ENCODE peak calls at places on chromosomes 2 and 18, in six cellular contexts. Y is suprapubic skin, Z is mucosa of descending colon, X is tibial artery, I is adrenal gland, D is hepatocyte. B is an unnamed sample.

GRCh38 chr2:19949071-19949470 is 40.8 kb downstream of the WDR35 start:
- DNase-seq in I (no peak), D (no peak), Y (no peak), Z (no peak), X (no peak), B (no peak)

GRCh38 chr2:21683838-21684237 is 560.1 kb downstream of the TDRD15 start:
- DNase-seq in X (no peak), Y (no peak), D (no peak), I (no peak), Z (no peak), B (no peak)

GRCh38 chr2:17309741-17310339 is 208.4 kb downstream of the RAD51AP2 start:
- DNase-seq in Z (peak), Y (no peak), I (peak), X (no peak), D (peak), B (no peak)

GRCh38 chr2:218284106-218284811 is 8.0 kb downstream of the TMBIM1 start:
- DNase-seq in Y (no peak), I (peak), X (peak), D (peak), Z (no peak), B (no peak)

GRCh38 chr2:11771971-11772615 is 25.7 kb downstream of the LPIN1 start:
- DNase-seq in D (no peak), X (no peak), Z (no peak), Y (no peak), I (no peak), B (no peak)

GRCh38 chr2:1964659-1965058 is 220.3 kb upstream of the PXDN start:
- DNase-seq in Y (no peak), I (no peak), Z (no peak), D (no peak), X (no peak), B (no peak)

GRCh38 chr18:10797882-10798281 is 272.1 kb downstream of the NAPG start:
- DNase-seq in Z (no peak), X (no peak), Y (no peak), I (no peak), D (no peak), B (no peak)

GRCh38 chr2:182924311-182924710 is 57.9 kb upstream of the FRZB start:
- DNase-seq in D (no peak), Z (no peak), Y (no peak), I (no peak), X (no peak), B (no peak)

GRCh38 chr2:30653847-30654246 is 153.4 kb downstream of the CAPN13 start:
- DNase-seq in I (no peak), D (no peak), X (peak), Z (no peak), Y (no peak), B (no peak)

GRCh38 chr2:215609089-215610032 is 173.5 kb upstream of the FN1 start:
- DNase-seq in X (no peak), I (no peak), Z (no peak), Y (no peak), D (peak), B (no peak)

GRCh38 chr2:54809814-54810213 is 86.4 kb downstream of the EML6 start:
- DNase-seq in Z (no peak), X (no peak), I (no peak), Y (no peak), D (no peak), B (no peak)

GRCh38 chr18:44793685-44794084 is 113.0 kb downstream of the SETBP1 start:
- DNase-seq in Y (no peak), D (no peak), I (no peak), Z (no peak), X (no peak), B (no peak)

GRCh38 chr2:130827502-130828251 is 9.0 kb upstream of the ARHGEF4 start:
- DNase-seq in I (no peak), X (no peak), Z (no peak), D (no peak), Y (no peak), B (no peak)

GRCh38 chr2:10283106-10284062 is 19.3 kb upstream of the HPCAL1 start:
- DNase-seq in X (no peak), Z (no peak), Y (no peak), D (peak), I (peak), B (peak)

GRCh38 chr2:145638675-145639074 is 1118.8 kb upstream of the ZEB2 start:
- DNase-seq in Z (no peak), D (no peak), I (no peak), Y (no peak), X (no peak), B (no peak)

GRCh38 chr2:226208726-226209125 is 590.9 kb downstream of the IRS1 start:
- DNase-seq in D (no peak), X (no peak), Z (no peak), I (no peak), Y (no peak), B (no peak)

GRCh38 chr2:72917138-72917874 is at the start of gene EMX1:
- DNase-seq in Z (peak), Y (peak), D (peak), X (no peak), I (peak), B (peak)

GRCh38 chr2:132270255-132270654 is 108.5 kb upstream of the ANKRD30BL start:
- DNase-seq in X (no peak), D (no peak), Y (no peak), Z (no peak), I (no peak), B (no peak)

GRCh38 chr2:112151701-112152440 is 13.7 kb downstream of the FBLN7 start:
- DNase-seq in X (no peak), D (no peak), I (peak), Y (no peak), Z (no peak), B (no peak)

GRCh38 chr18:69387181-69387580 is 13.5 kb upstream of the DOK6 start:
- DNase-seq in Z (no peak), X (no peak), I (no peak), D (no peak), Y (no peak), B (no peak)

GRCh38 chr2:128310761-128311160 is 7.9 kb downstream of the HS6ST1 start:
- DNase-seq in X (peak), Y (peak), D (no peak), Z (no peak), I (no peak), B (no peak)

GRCh38 chr2:174535757-174536703 is 49.2 kb upstream of the GPR155 start:
- DNase-seq in D (peak), Z (no peak), X (no peak), I (no peak), Y (no peak), B (no peak)

GRCh38 chr2:5898667-5899066 is 206.5 kb downstream of the SOX11 start:
- DNase-seq in Z (no peak), D (no peak), X (no peak), I (no peak), Y (no peak), B (no peak)

GRCh38 chr2:159744363-159744762 is 32.1 kb downstream of the MARCHF7 start:
- DNase-seq in I (no peak), D (no peak), X (no peak), Z (no peak), Y (no peak), B (no peak)

GRCh38 chr18:56812674-56813073 is 161.5 kb downstream of the WDR7 start:
- DNase-seq in I (no peak), Z (no peak), Y (no peak), X (no peak), D (no peak), B (no peak)

GRCh38 chr2:69205076-69205475 is 182.0 kb downstream of the GFPT1 start:
- DNase-seq in Z (no peak), X (no peak), D (no peak), Y (no peak), I (peak), B (no peak)

GRCh38 chr2:68303033-68303901 is 16.5 kb downstream of the CNRIP1 start:
- DNase-seq in X (no peak), Y (no peak), D (no peak), Z (no peak), I (no peak), B (no peak)

GRCh38 chr18:9534844-9535243 is 59.5 kb downstream of the RALBP1 start:
- DNase-seq in X (no peak), Y (no peak), I (no peak), Z (no peak), D (no peak), B (no peak)

GRCh38 chr18:77101410-77102245 is 31.0 kb downstream of the MBP start:
- DNase-seq in Z (peak), Y (peak), D (peak), X (peak), I (peak), B (no peak)

GRCh38 chr2:67337903-67338302 is 59.2 kb upstream of the ETAA1 start:
- DNase-seq in X (no peak), Y (no peak), D (no peak), Z (no peak), I (no peak), B (no peak)

GRCh38 chr2:108417254-108417653 is 31.8 kb upstream of the GCC2 start:
- DNase-seq in I (no peak), Y (no peak), Z (peak), X (no peak), D (no peak), B (no peak)

GRCh38 chr2:155357172-155357571 is 658.7 kb downstream of the KCNJ3 start:
- DNase-seq in Y (no peak), Z (no peak), X (no peak), D (no peak), I (no peak), B (no peak)

GRCh38 chr2:9752441-9753275 is 90.6 kb upstream of the TAF1B start:
- DNase-seq in D (no peak), X (no peak), Y (no peak), I (no peak), Z (peak), B (no peak)

GRCh38 chr2:240538031-240538780 is 19.6 kb downstream of the ANKMY1 start:
- DNase-seq in I (no peak), D (no peak), Z (no peak), X (no peak), Y (no peak), B (no peak)

GRCh38 chr2:47785986-47786385 is 3.0 kb downstream of the MSH6 start:
- DNase-seq in D (no peak), Z (no peak), Y (no peak), I (no peak), X (no peak), B (no peak)

GRCh38 chr2:130869441-130870160 is 32.9 kb downstream of the ARHGEF4 start:
- DNase-seq in X (no peak), Z (no peak), I (no peak), Y (peak), D (no peak), B (peak)

GRCh38 chr18:8162797-8163196 is 446.4 kb upstream of the RAB12 start:
- DNase-seq in I (no peak), D (peak), X (no peak), Y (no peak), Z (no peak), B (no peak)

GRCh38 chr2:223865124-223865523 is 27.7 kb upstream of the AP1S3 start:
- DNase-seq in D (no peak), I (no peak), Z (no peak), X (no peak), Y (no peak), B (no peak)

DNA sequence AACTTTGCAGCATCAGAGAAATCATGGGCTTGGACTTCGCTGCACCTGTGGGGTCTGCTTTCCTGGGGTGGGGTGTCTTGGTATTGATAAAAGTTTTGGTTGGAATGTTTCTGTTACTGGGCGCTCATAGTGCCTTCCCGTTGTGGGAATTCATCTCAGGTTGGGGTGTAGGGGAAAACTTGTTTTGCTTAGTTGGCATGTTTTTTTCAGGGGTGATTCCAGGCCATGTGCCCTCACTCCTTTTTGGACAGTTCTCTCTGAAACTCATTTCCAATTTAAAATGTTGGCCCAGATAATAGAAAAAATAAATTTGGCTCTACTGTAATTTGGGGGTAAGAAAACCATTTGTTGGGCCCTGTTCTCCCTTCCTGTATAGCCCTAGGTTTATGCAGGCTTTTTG is 1.5 kb downstream of the LTBP1 start:
- DNase-seq in Z (no peak), D (no peak), I (no peak), X (no peak), Y (no peak), B (no peak)
- H3K4me3 ChIP-seq in Z (no peak), D (peak), I (no peak), X (peak), Y (peak), B (peak)

GRCh38 chr2:63018439-63018838 is 32.2 kb upstream of the OTX1 start:
- DNase-seq in Y (no peak), D (no peak), X (no peak), I (no peak), Z (no peak), B (no peak)

GRCh38 chr2:63029058-63029457 is 21.6 kb upstream of the OTX1 start:
- DNase-seq in X (no peak), Y (no peak), D (no peak), Z (no peak), I (no peak), B (no peak)

GRCh38 chr2:63027220-63027619 is 23.4 kb upstream of the OTX1 start:
- DNase-seq in X (no peak), Y (no peak), I (no peak), D (no peak), Z (no peak), B (no peak)

DNA sequence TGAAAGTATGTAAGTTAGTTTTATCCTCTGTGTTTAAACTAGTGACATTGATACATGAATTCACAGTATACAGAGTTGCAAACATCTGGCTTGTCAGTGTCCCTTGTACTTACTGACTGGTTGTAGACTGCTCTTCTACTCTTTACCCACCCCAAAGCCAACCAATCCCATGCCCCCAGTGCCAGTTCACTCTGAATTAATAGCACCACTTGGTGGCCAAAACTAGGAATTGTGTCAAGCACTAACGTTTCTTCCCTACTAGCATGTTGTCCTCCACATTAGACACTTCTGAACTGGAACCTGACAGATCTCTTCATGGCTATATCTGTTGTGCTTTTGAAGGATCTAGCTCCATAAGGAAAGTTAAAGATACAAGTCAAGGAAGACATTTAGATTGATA is 27.2 kb upstream of the OTX1 start:
- DNase-seq in D (peak), X (no peak), Z (no peak), I (no peak), Y (no peak), B (no peak)
- TF ChIP-seq CTCF in D (peak), X (no peak), Z (no peak), I (peak), Y (no peak), B (no peak)

DNA sequence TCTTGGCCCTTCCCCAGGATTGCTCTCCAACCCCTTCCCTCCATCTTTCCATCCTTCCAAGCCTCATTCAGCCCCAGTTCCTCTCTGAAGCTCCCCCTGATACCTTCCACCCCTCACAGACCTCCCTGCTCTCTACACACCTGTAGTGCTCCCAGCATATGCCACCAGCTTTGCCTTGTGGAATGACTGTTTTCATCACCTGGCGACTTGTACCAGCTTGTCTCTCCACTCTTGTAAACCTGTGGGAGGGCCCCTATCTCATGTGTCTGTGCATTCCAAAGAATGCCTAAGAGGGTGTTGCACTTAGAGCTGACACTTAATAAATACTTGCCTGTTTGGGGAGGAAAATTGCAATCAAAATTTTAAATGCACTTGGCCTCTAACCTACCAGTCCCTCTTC is 198.7 kb downstream of the BCL11A start:
- DNase-seq in Y (no peak), D (no peak), Z (no peak), X (no peak), I (no peak), B (no peak)
- H3K4me3 ChIP-seq in Y (peak), D (no peak), Z (no peak), X (no peak), I (no peak), B (no peak)

DNA sequence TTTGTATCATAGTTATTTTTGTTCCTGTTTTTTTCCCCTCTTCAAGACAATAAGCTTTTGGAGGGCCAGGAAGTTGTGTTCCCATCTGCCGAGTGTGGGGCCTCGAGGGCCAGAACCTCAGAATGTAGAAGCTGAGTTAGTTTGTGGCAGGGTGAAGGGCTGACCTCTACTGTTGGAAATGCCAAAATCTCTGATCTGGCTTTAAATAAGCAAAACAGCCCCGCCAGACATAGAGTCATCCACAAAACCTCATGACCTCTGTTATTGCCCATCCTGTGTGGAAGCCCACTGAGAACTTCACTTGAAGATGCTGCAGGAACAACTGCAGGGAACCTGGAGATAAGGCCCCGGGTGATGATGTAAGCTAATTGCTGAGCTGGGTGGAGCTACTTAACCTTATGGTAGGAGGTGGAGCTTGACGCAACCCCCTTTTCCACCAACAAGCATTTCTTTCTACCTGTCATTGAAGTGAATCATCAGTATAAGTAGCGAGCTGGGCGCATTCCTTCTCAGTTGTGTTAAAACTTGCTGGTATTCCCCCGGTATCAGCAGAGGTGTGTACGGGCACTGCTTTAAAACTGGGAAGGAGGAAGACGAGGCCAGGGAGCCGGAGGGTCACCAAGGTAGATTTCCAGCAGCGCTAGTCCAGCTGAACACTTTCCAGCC is 177.2 kb downstream of the NEDD4L start:
- DNase-seq in D (peak), Z (peak), X (no peak), Y (no peak), I (peak), B (no peak)
- TF ChIP-seq CTCF in D (no peak), Z (no peak), X (no peak), Y (no peak), I (no peak), B (no peak)

B was measured in dorsolateral prefrontal cortex.